ENCODE peak calls at places on chromosomes 4 and X, in four cellular contexts. S, E, Y and I are unnamed samples.

GRCh38 chr4:183295711-183296110 is 24.4 kb downstream of the CLDN22 start:
- DNase-seq in S (no peak), E (no peak), Y (no peak), I (no peak)

GRCh38 chrX:13985697-13986435 is 43.8 kb downstream of the GEMIN8 start:
- DNase-seq in S (no peak), E (no peak), Y (no peak), I (no peak)

GRCh38 chr4:64068096-64068495 is 341.2 kb downstream of the TECRL start:
- DNase-seq in S (no peak), E (no peak), Y (no peak), I (no peak)

GRCh38 chr4:83010111-83010521 is 507 bp downstream of the LIN54 start:
- DNase-seq in S (no peak), E (no peak), Y (no peak), I (no peak)

GRCh38 chr4:2071912-2072867 is 13.1 kb downstream of the NAT8L start:
- DNase-seq in S (peak), E (no peak), Y (no peak), I (no peak)

GRCh38 chr4:18034099-18034498 is 12.5 kb upstream of the LCORL start:
- DNase-seq in S (no peak), E (no peak), Y (no peak), I (no peak)

GRCh38 chr4:84995386-84995785 is 28.9 kb upstream of the WDFY3 start:
- DNase-seq in S (no peak), E (no peak), Y (no peak), I (no peak)

GRCh38 chr4:112735474-112735951 is 98.6 kb downstream of the LARP7 start:
- DNase-seq in S (no peak), E (no peak), Y (peak), I (no peak)

GRCh38 chr4:149120331-149121014 is 678.3 kb upstream of the NR3C2 start:
- DNase-seq in S (no peak), E (no peak), Y (no peak), I (no peak)

GRCh38 chr4:73653695-73654106 is 33.5 kb upstream of the RASSF6 start:
- DNase-seq in S (peak), E (no peak), Y (peak), I (no peak)

GRCh38 chrX:132041016-132041415 is 17.9 kb downstream of the STK26 start:
- DNase-seq in S (no peak), E (no peak), Y (no peak), I (no peak)

GRCh38 chrX:14777484-14777883 is 95.4 kb downstream of the FANCB start:
- DNase-seq in S (no peak), E (no peak), Y (no peak), I (no peak)

GRCh38 chr4:535924-536281 is 36.9 kb downstream of the PIGG start:
- DNase-seq in S (no peak), E (no peak), Y (no peak), I (no peak)
- TF ChIP-seq ZNF274 in S (no peak), E (no peak), Y (no peak), I (no peak)

GRCh38 chrX:68402094-68402493 is 31.2 kb downstream of the OPHN1 start:
- DNase-seq in S (no peak), E (no peak), Y (no peak), I (no peak)

GRCh38 chrX:68398286-68398685 is 35.0 kb downstream of the OPHN1 start:
- DNase-seq in S (no peak), E (no peak), Y (no peak), I (no peak)

GRCh38 chrX:68396953-68397352 is 36.3 kb downstream of the OPHN1 start:
- DNase-seq in S (no peak), E (no peak), Y (no peak), I (no peak)
- TF ChIP-seq SUZ12 in S (no peak), E (no peak), Y (no peak), I (no peak)

DNA sequence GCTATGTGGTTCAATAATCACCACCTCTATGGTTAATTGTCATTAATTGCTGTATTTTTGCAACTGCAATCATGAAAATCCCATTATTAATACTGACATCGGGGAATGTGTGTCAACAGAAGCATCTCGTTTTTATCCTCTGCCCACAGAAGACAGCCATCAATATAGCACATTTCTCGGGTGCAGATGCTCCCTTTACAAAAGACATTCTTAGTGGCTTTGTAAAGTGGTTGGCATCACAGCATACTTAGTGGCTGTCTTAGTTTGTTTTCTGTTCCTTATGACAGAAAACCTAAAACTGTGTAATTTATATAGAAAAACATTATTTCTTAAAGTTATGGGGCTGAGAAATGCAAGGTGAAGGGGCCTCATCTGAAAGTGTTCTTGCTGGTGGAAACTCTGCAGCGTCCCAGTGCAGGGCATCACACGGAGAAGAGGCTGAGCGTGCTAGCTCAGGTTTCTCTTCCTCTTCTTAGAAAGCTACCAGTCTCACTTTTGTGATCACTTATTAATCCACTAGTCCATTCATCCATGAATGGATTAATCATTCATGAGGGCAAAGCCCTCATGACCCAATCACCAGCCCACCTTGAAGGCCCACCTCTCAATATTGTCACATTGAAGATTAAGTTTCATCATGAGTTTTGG is 1067.7 kb upstream of the PABPC4L start:
- DNase-seq in S (no peak), E (no peak), Y (peak), I (no peak)
- H3K4me3 ChIP-seq in S (no peak), E (no peak), Y (no peak), I (no peak)

DNA sequence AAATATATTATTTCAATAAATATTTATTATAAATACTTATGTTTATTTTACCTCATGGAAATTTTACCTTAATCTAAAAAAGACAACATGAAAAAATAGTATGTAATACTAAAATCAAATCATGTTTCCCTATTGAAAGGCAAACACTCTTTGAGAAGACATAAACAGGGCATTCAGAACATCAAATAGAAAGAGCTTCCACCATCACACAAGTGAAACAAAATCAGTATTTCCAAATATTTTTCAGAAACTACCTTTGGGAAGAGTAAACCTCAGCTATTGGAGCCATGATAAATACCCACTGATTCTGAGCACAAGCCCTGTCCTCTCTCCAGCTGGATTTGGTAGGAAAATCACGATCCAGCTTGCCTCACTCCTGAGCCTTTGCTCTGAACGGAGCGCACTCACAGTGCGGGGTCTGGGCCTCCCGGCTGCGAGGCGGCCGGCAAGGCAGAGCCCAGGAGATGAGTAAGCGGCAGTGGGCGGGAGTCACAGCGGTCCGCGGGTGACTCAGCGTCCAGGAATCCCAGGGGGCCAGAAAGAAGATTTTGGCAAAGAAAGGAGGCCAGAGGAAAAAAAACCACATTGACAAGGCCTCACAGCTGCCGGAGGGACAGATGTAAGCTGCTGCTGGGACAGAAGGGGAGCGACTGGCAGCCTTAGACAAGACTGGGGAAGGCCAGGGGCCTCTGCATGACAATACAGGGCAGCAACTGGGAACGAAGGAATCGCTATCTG is 14.7 kb upstream of the ANXA5 start:
- DNase-seq in S (peak), E (peak), Y (no peak), I (peak)
- TF ChIP-seq ZNF274 in S (no peak), E (no peak), Y (no peak), I (no peak)

GRCh38 chrX:145823132-145823531 is 5.5 kb downstream of the SLITRK2 start:
- DNase-seq in S (no peak), E (no peak), Y (no peak), I (no peak)
- TF ChIP-seq SUZ12 in S (no peak), E (no peak), Y (no peak), I (no peak)

GRCh38 chrX:368811-369562 is 17.7 kb downstream of the PPP2R3B start:
- DNase-seq in S (no peak), E (no peak), Y (no peak), I (no peak)
- H3K4me3 ChIP-seq in S (no peak), E (no peak), Y (no peak), I (no peak)

DNA sequence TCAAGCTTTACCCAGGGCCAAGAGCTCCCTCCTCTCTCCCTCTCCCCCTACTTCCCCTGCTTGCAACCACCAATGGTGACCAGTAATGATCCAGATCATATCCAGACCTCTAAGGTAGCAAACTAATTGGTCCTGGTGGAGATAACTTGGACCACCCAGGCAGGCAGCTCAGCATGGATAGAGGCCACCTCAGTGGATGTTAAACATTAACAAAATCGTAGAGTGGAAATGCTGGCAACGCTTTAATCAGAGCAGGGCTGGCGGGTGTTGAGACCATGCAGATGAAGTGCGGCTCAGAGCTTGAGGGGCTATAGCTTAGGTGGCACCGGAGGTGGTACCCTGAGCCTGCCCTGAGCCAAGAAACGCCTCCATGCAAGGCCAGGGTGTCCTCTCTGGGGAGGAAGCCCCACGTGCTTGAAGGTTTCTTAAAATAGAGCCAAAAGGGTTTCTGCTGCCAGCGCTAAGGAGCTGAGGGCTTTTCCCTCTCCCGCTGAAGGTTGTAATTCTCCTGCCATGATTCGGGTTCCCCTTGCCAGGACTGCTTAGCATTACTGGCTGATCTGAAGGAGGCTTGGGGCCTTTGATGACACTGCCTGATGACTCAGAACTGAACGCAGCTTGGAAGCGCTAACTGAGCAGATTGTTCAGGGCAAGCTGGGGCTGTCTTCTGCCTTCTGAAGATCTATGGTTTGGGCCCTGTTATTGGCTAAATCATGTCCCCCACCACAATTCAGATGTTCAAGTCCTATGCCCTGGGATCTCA is 177.8 kb upstream of the ATP6AP2 start:
- DNase-seq in S (no peak), E (no peak), Y (no peak), I (no peak)
- TF ChIP-seq ZNF274 in S (no peak), E (no peak), Y (no peak), I (no peak)